ENCODE peak calls at places on chromosome 20, in eight cellular contexts. P is substantia nigra; D is CD4-positive, CD25-positive, alpha-beta regulatory T cell; S is renal cortical epithelial cell; V is T-helper 2 cell; G is NCI-H1105; E is epithelial cell of esophagus; A is EL. C is an unnamed sample.

GRCh38 chr20:7792131-7792869 is 148.0 kb downstream of the HAO1 start:
- DNase-seq in P (no peak), D (no peak), S (peak; percentile 71), V (no peak), G (no peak), E (peak; percentile 64), A (no peak), C (no peak)

GRCh38 chr20:14223806-14224205 is 113.6 kb downstream of the FLRT3 start:
- DNase-seq in P (no peak), D (no peak), S (peak; percentile 36), V (no peak), G (no peak), E (peak; percentile 32), A (no peak), C (no peak)

GRCh38 chr20:53599378-53599777 is 5.7 kb upstream of the ZNF217 start:
- DNase-seq in P (no peak), D (no peak), S (no peak), V (no peak), G (no peak), E (no peak), A (no peak), C (no peak)

GRCh38 chr20:32263398-32263954 is 14.0 kb upstream of the KIF3B start:
- DNase-seq in P (no peak), D (no peak), S (no peak), V (no peak), G (no peak), E (peak; percentile 62), A (no peak), C (no peak)

GRCh38 chr20:3436864-3437574 is 29.6 kb upstream of the DNAAF9 start:
- DNase-seq in P (no peak), D (no peak), S (peak; percentile 83), V (no peak), G (no peak), E (no peak), A (no peak), C (no peak)

GRCh38 chr20:42836339-42836738 is 353.4 kb downstream of the PTPRT start:
- DNase-seq in P (no peak), D (no peak), S (no peak), V (no peak), G (no peak), E (peak; percentile 39), A (no peak), C (no peak)

GRCh38 chr20:53608456-53609413 is 15.1 kb upstream of the ZNF217 start:
- DNase-seq in P (no peak), D (peak; percentile 24), S (no peak), V (no peak), G (no peak), E (peak; percentile 69), A (no peak), C (no peak)

GRCh38 chr20:38355161-38356012 is 9.1 kb downstream of the LBP start:
- DNase-seq in P (no peak), D (no peak), S (no peak), V (no peak), G (no peak), E (no peak), A (no peak), C (no peak)

GRCh38 chr20:1841554-1842140 is 53.6 kb upstream of the SIRPA start:
- DNase-seq in P (peak; percentile 68), D (no peak), S (peak; percentile 19), V (no peak), G (no peak), E (peak; percentile 61), A (peak; percentile 38), C (no peak)

GRCh38 chr20:46964299-46965123 is 69.9 kb downstream of the EYA2 start:
- DNase-seq in P (no peak), D (no peak), S (no peak), V (no peak), G (peak; percentile 36), E (no peak), A (no peak), C (no peak)

GRCh38 chr20:31670371-31671228 is 32.9 kb downstream of the COX4I2 start:
- DNase-seq in P (peak; percentile 68), D (no peak), S (no peak), V (no peak), G (no peak), E (no peak), A (no peak), C (peak; percentile 91)

GRCh38 chr20:48846516-48847492 is 19.0 kb upstream of the PREX1 start:
- DNase-seq in P (no peak), D (peak; percentile 26), S (no peak), V (peak; percentile 27), G (no peak), E (no peak), A (no peak), C (no peak)

GRCh38 chr20:47360207-47360488 is 3.6 kb upstream of the ZMYND8 start:
- DNase-seq in P (no peak), D (no peak), S (peak; percentile 90), V (no peak), G (no peak), E (peak; percentile 98), A (peak; percentile 44), C (peak; percentile 64)

GRCh38 chr20:50815162-50815989 is 20.5 kb downstream of the BCAS4 start:
- DNase-seq in P (no peak), D (no peak), S (peak; percentile 80), V (no peak), G (no peak), E (peak; percentile 44), A (peak; percentile 66), C (no peak)

GRCh38 chr20:12269579-12269978 is 351.9 kb downstream of the BTBD3 start:
- DNase-seq in P (no peak), D (no peak), S (no peak), V (no peak), G (no peak), E (no peak), A (no peak), C (no peak)

C was measured in gastrocnemius medialis.